ENCODE peak calls at places on chromosomes 16 and 17, in four cellular contexts. U is T-cell; Y is activated naive CD4-positive, alpha-beta T cell; T is small intestine. X is an unnamed sample.

GRCh38 chr17:13619462-13619861 is 17.7 kb upstream of the HS3ST3A1 start:
- DNase-seq in U (no peak), Y (no peak), T (no peak), X (no peak)

GRCh38 chr17:76404976-76405563 is 20.7 kb downstream of the SPHK1 start:
- DNase-seq in U (no peak), Y (no peak), T (no peak), X (no peak)

GRCh38 chr17:9217151-9218067 is 196.1 kb downstream of the NTN1 start:
- DNase-seq in U (no peak), Y (no peak), T (peak; percentile 33), X (no peak)

GRCh38 chr17:79981090-79981489 is 54.6 kb downstream of the TBC1D16 start:
- DNase-seq in U (no peak), Y (no peak), T (no peak), X (no peak)

GRCh38 chr16:54633943-54634362 is 296.7 kb upstream of the IRX5 start:
- DNase-seq in U (no peak), Y (no peak), T (no peak), X (no peak)

GRCh38 chr16:13962232-13962631 is 42.3 kb downstream of the ERCC4 start:
- DNase-seq in U (no peak), Y (no peak), T (no peak), X (no peak)

GRCh38 chr17:18028114-18028513 is 10.9 kb downstream of the ATPAF2 start:
- DNase-seq in U (no peak), Y (no peak), T (no peak), X (no peak)

GRCh38 chr17:27807567-27808470 is 7.5 kb upstream of the NOS2 start:
- DNase-seq in U (peak; percentile 73), Y (peak; percentile 33), T (peak; percentile 91), X (peak; percentile 66)

GRCh38 chr17:7574176-7574953 is 5.1 kb upstream of the CD68 start:
- DNase-seq in U (no peak), Y (no peak), T (no peak), X (no peak)

GRCh38 chr17:63099420-63099819 is 133.4 kb downstream of the TANC2 start:
- DNase-seq in U (no peak), Y (no peak), T (no peak), X (no peak)

GRCh38 chr17:72430611-72431432 is 310.0 kb downstream of the SOX9 start:
- DNase-seq in U (no peak), Y (no peak), T (peak; percentile 62), X (no peak)

GRCh38 chr16:11852092-11852809 is 909 bp upstream of the RSL1D1 start:
- DNase-seq in U (no peak), Y (no peak), T (no peak), X (no peak)

GRCh38 chr16:23354246-23354645 is 52.1 kb downstream of the SCNN1B start:
- DNase-seq in U (no peak), Y (no peak), T (no peak), X (no peak)

GRCh38 chr17:29645516-29646051 is 22.9 kb upstream of the CORO6 start:
- DNase-seq in U (no peak), Y (no peak), T (no peak), X (no peak)

GRCh38 chr16:3793161-3793576 is 75.8 kb upstream of the TRAP1 start:
- DNase-seq in U (no peak), Y (no peak), T (no peak), X (no peak)

X was measured in NCI-H2107.